ENCODE peak calls at places on chromosomes 7 and 10, in seven cellular contexts. G, J, K, H, C, M and O are unnamed samples.

GRCh38 chr7:101216001-101216859 is 1.2 kb downstream of the PLOD3 start:
- DNase-seq in G (peak; percentile 21), J (no peak), K (no peak), H (no peak), C (no peak), M (no peak), O (no peak)

GRCh38 chr7:141076377-141076776 is 2.5 kb downstream of the TMEM178B start:
- DNase-seq in G (no peak), J (no peak), K (no peak), H (peak; percentile 22), C (no peak), M (no peak), O (no peak)

GRCh38 chr7:138679793-138680192 is 21.4 kb downstream of the SVOPL start:
- DNase-seq in G (no peak), J (no peak), K (no peak), H (no peak), C (no peak), M (no peak), O (no peak)

GRCh38 chr7:28812641-28813040 is 145.5 kb downstream of the TRIL start:
- DNase-seq in G (no peak), J (no peak), K (no peak), H (no peak), C (no peak), M (no peak), O (no peak)

GRCh38 chr7:157890921-157891401 is 554.2 kb downstream of the DNAJB6 start:
- DNase-seq in G (no peak), J (peak; percentile 53), K (peak; percentile 32), H (no peak), C (no peak), M (no peak), O (no peak)

GRCh38 chr7:24701232-24701898 is 55.9 kb downstream of the GSDME start:
- DNase-seq in G (no peak), J (no peak), K (no peak), H (no peak), C (no peak), M (peak; percentile 34), O (peak; percentile 94)

GRCh38 chr10:31000867-31001266 is 30.8 kb downstream of the ZNF438 start:
- DNase-seq in G (no peak), J (no peak), K (no peak), H (no peak), C (no peak), M (no peak), O (no peak)

GRCh38 chr7:67525588-67525987 is 529.0 kb downstream of the TYW1 start:
- DNase-seq in G (no peak), J (no peak), K (no peak), H (no peak), C (no peak), M (no peak), O (no peak)

GRCh38 chr10:100878291-100878910 is 34.4 kb upstream of the SLF2 start:
- DNase-seq in G (peak; percentile 58), J (peak; percentile 62), K (no peak), H (peak; percentile 71), C (no peak), M (peak; percentile 46), O (peak; percentile 49)

GRCh38 chr10:775245-776075 is 86.0 kb upstream of the DIP2C start:
- DNase-seq in G (no peak), J (peak; percentile 88), K (no peak), H (no peak), C (no peak), M (no peak), O (no peak)

GRCh38 chr10:125839176-125839575 is 15.8 kb downstream of the BCCIP start:
- DNase-seq in G (no peak), J (no peak), K (no peak), H (no peak), C (no peak), M (no peak), O (no peak)

GRCh38 chr10:14334771-14335170 is 4.0 kb upstream of the FRMD4A start:
- DNase-seq in G (no peak), J (no peak), K (no peak), H (no peak), C (no peak), M (no peak), O (no peak)

GRCh38 chr7:26136831-26137230 is 15.2 kb upstream of the NFE2L3 start:
- DNase-seq in G (no peak), J (no peak), K (no peak), H (no peak), C (no peak), M (no peak), O (no peak)

GRCh38 chr7:45174966-45175765 is 17.6 kb downstream of the RAMP3 start:
- DNase-seq in G (no peak), J (peak; percentile 60), K (no peak), H (no peak), C (no peak), M (no peak), O (no peak)

GRCh38 chr10:112711366-112711765 is 238.7 kb upstream of the TCF7L2 start:
- DNase-seq in G (no peak), J (no peak), K (no peak), H (no peak), C (no peak), M (no peak), O (peak; percentile 55)

GRCh38 chr7:42359946-42360345 is 122.9 kb upstream of the GLI3 start:
- DNase-seq in G (no peak), J (no peak), K (no peak), H (no peak), C (no peak), M (no peak), O (no peak)

GRCh38 chr7:138468244-138469123 is 8.4 kb downstream of the TRIM24 start:
- DNase-seq in G (no peak), J (no peak), K (no peak), H (no peak), C (no peak), M (peak; percentile 68), O (no peak)

GRCh38 chr10:124955243-124955642 is 13.3 kb downstream of the ZRANB1 start:
- DNase-seq in G (no peak), J (no peak), K (no peak), H (no peak), C (no peak), M (no peak), O (no peak)

GRCh38 chr10:119316729-119317097 is 109.3 kb downstream of the GRK5 start:
- DNase-seq in G (no peak), J (no peak), K (no peak), H (no peak), C (no peak), M (no peak), O (peak; percentile 86)

GRCh38 chr10:66836057-66836456 is 89.8 kb upstream of the LRRTM3 start:
- DNase-seq in G (no peak), J (no peak), K (no peak), H (no peak), C (no peak), M (no peak), O (peak; percentile 89)

GRCh38 chr10:132101529-132101928 is 35.8 kb downstream of the JAKMIP3 start:
- DNase-seq in G (no peak), J (peak; percentile 66), K (no peak), H (no peak), C (no peak), M (no peak), O (no peak)